ENCODE peak calls at places on chromosome 17, in nine cellular contexts. R is testis; H is mesothelial cell of epicardium; X is colonic mucosa; E is stimulated activated naive B cell treated with anti-CD40 and anti-IgM and Interleukin-4, amounts not matched to agents 10 μg/mL and 1 μg/mL and 100 μg/mL, for 72 hours; F is naive thymus-derived CD4-positive, alpha-beta T cell; I is NCI-H2081 treated with DMSO at 0.1 percent for 48 hours; S is GM13976; T is GM06990. N is an unnamed sample.

GRCh38 chr17:62718420-62718819 is 89.7 kb downstream of the MARCHF10 start:
- DNase-seq in I (no peak), E (no peak), F (no peak), T (no peak), R (no peak), X (no peak), S (no peak), H (no peak), N (no peak)

GRCh38 chr17:3535253-3535995 is 22.2 kb downstream of the TRPV3 start:
- DNase-seq in S (peak), E (peak), F (peak), X (peak), H (peak), T (peak), I (no peak), R (peak), N (peak)

GRCh38 chr17:31260151-31260550 is 36.9 kb downstream of the OMG start:
- DNase-seq in E (no peak), R (no peak), I (no peak), S (no peak), X (no peak), F (no peak), T (no peak), H (no peak), N (no peak)

GRCh38 chr17:72126575-72127486 is 6.0 kb downstream of the SOX9 start:
- DNase-seq in H (no peak), T (no peak), I (no peak), E (no peak), F (no peak), S (no peak), R (no peak), X (peak), N (no peak)

GRCh38 chr17:2056221-2057129 is 1.6 kb downstream of the HIC1 start:
- DNase-seq in T (peak), H (no peak), F (peak), I (no peak), R (no peak), S (peak), X (no peak), E (peak), N (no peak)

GRCh38 chr17:51491416-51491815 is 231.1 kb downstream of the UTP18 start:
- DNase-seq in H (no peak), F (no peak), E (no peak), T (no peak), I (no peak), X (no peak), R (no peak), S (no peak), N (no peak)

GRCh38 chr17:15038656-15039055 is 226.5 kb downstream of the PMP22 start:
- DNase-seq in H (no peak), R (no peak), F (no peak), T (no peak), S (no peak), E (no peak), X (no peak), I (no peak), N (no peak)

GRCh38 chr17:33299115-33299514 is 6.0 kb upstream of the ASIC2 start:
- DNase-seq in I (no peak), T (no peak), H (no peak), F (no peak), X (no peak), E (no peak), R (no peak), S (no peak), N (no peak)

GRCh38 chr17:83053021-83053778 is 26.2 kb upstream of the METRNL start:
- DNase-seq in E (no peak), H (no peak), F (no peak), X (peak), R (peak), I (no peak), T (no peak), S (no peak), N (no peak)

GRCh38 chr17:80513201-80513600 is 31.4 kb upstream of the RPTOR start:
- DNase-seq in F (no peak), S (no peak), T (no peak), X (no peak), I (no peak), H (no peak), E (no peak), R (peak), N (no peak)

GRCh38 chr17:63848834-63849689 is 6.6 kb upstream of the SMARCD2 start:
- DNase-seq in E (peak), I (no peak), T (peak), X (peak), S (peak), F (peak), R (peak), H (peak), N (no peak)

GRCh38 chr17:49573510-49574282 is 2.0 kb upstream of the NXPH3 start:
- DNase-seq in T (no peak), I (no peak), H (no peak), R (no peak), S (no peak), E (no peak), F (no peak), X (no peak), N (no peak)

GRCh38 chr17:30095507-30096244 is 20.9 kb upstream of the NSRP1 start:
- DNase-seq in E (no peak), F (no peak), I (no peak), R (peak), X (no peak), H (no peak), T (peak), S (no peak), N (peak)

GRCh38 chr17:17909078-17909477 is 63.1 kb downstream of the TOM1L2 start:
- DNase-seq in R (no peak), I (no peak), E (no peak), F (no peak), T (no peak), S (no peak), H (no peak), X (no peak), N (no peak)

GRCh38 chr17:17888371-17888770 is 51.6 kb upstream of the SREBF1 start:
- DNase-seq in R (no peak), F (no peak), H (no peak), X (no peak), I (no peak), E (no peak), S (no peak), T (no peak), N (no peak)

GRCh38 chr17:18946536-18946935 is 5.4 kb upstream of the SLC5A10 start:
- DNase-seq in I (no peak), S (no peak), E (no peak), X (no peak), R (no peak), H (no peak), F (no peak), T (no peak), N (peak)

GRCh38 chr17:67504182-67504581 is 127.1 kb downstream of the PITPNC1 start:
- DNase-seq in R (no peak), T (no peak), F (no peak), S (no peak), H (no peak), E (no peak), X (no peak), I (no peak), N (no peak)

GRCh38 chr17:21275579-21276339 is 8.8 kb upstream of the MAP2K3 start:
- DNase-seq in H (peak), R (peak), S (peak), T (peak), F (peak), X (peak), E (peak), I (no peak), N (peak)

GRCh38 chr17:45043813-45044540 is 7.5 kb downstream of the DCAKD start:
- DNase-seq in T (no peak), X (no peak), R (no peak), I (no peak), F (no peak), H (no peak), S (no peak), E (no peak), N (no peak)

GRCh38 chr17:74601944-74602572 is 10.0 kb upstream of the CD300LD start:
- DNase-seq in I (no peak), F (peak), E (no peak), H (no peak), S (peak), T (no peak), R (peak), X (peak), N (no peak)

GRCh38 chr17:74744714-74745547 is 3.5 kb upstream of the NHERF1 start:
- DNase-seq in F (peak), R (peak), X (peak), I (peak), S (peak), H (peak), T (peak), E (peak), N (peak)

GRCh38 chr17:14301279-14301760 is 439 bp downstream of the HS3ST3B1 start:
- DNase-seq in T (no peak), E (peak), R (no peak), H (no peak), I (no peak), F (no peak), X (no peak), S (peak), N (no peak)

GRCh38 chr17:673200-673681 is 41.4 kb downstream of the VPS53 start:
- DNase-seq in S (no peak), H (no peak), I (no peak), E (no peak), R (no peak), X (no peak), F (no peak), T (no peak), N (no peak)

GRCh38 chr17:58176200-58176599 is 9.4 kb downstream of the OR4D2 start:
- DNase-seq in F (no peak), T (no peak), H (no peak), R (no peak), X (no peak), S (no peak), E (no peak), I (no peak), N (no peak)

GRCh38 chr17:58328195-58329034 is at the start of gene TSPOAP1:
- DNase-seq in E (peak), R (no peak), F (peak), S (peak), T (peak), I (no peak), X (no peak), H (no peak), N (no peak)

GRCh38 chr17:28867276-28867675 is 12.5 kb downstream of the ERAL1 start:
- DNase-seq in S (no peak), F (no peak), T (no peak), H (no peak), X (no peak), E (no peak), I (no peak), R (no peak), N (no peak)

GRCh38 chr17:42247734-42248133 is 28.5 kb downstream of the STAT5B start:
- DNase-seq in S (no peak), R (no peak), F (no peak), E (no peak), T (no peak), X (no peak), H (no peak), I (no peak), N (peak)

GRCh38 chr17:8954339-8954738 is 11.2 kb downstream of the PIK3R5 start:
- DNase-seq in I (no peak), S (peak), E (peak), R (peak), T (peak), F (peak), H (no peak), X (peak), N (no peak)

GRCh38 chr17:21043296-21044232 is 753 bp upstream of the USP22 start:
- DNase-seq in I (peak), X (peak), T (peak), E (peak), F (peak), S (peak), H (peak), R (peak), N (peak)

GRCh38 chr17:17606416-17607000 is 15.0 kb upstream of the PEMT start:
- DNase-seq in X (no peak), E (no peak), F (no peak), H (no peak), R (no peak), I (no peak), S (no peak), T (no peak), N (peak)

GRCh38 chr17:82329683-82330321 is 3.8 kb downstream of the SECTM1 start:
- DNase-seq in T (no peak), R (no peak), S (no peak), E (no peak), F (no peak), H (no peak), I (no peak), X (no peak), N (no peak)

N was measured in NCI-H2171 treated with DMSO at 0.1 percent for 48 hours.